ENCODE peak calls at places on chromosomes 12 and 14, in four cellular contexts. F is cardiac muscle cell; E is CD8-positive, alpha-beta memory T cell; B is fibroblast of lung. G is an unnamed sample. For H3K4me1, the result is how much of the 10 kb centered on the place peaks cover.

GRCh38 chr12:109559200-109559505 is 14.2 kb downstream of the MMAB start:
- DNase-seq in F (no peak), B (no peak), E (no peak), G (no peak)

GRCh38 chr14:71400821-71401447 is 493.7 kb downstream of the PCNX1 start:
- DNase-seq in E (no peak), F (peak), B (peak), G (no peak)

GRCh38 chr14:73140924-73141323 is 4.6 kb downstream of the PSEN1 start:
- DNase-seq in B (no peak), E (no peak), F (no peak), G (no peak)

GRCh38 chr12:42145552-42146215 is 1.0 kb upstream of the GXYLT1 start:
- DNase-seq in E (no peak), F (no peak), B (no peak), G (no peak)

GRCh38 chr14:38762436-38762835 is 340.6 kb downstream of the SEC23A start:
- DNase-seq in E (no peak), F (no peak), B (peak), G (no peak)

GRCh38 chr12:79444089-79444488 is 246.7 kb downstream of the PAWR start:
- DNase-seq in F (peak), E (no peak), B (peak), G (peak)

GRCh38 chr12:89574736-89575208 is 48.9 kb upstream of the POC1B start:
- DNase-seq in E (no peak), F (peak), B (peak), G (peak)

GRCh38 chr12:75720807-75721206 is 209.4 kb upstream of the KRR1 start:
- DNase-seq in B (no peak), F (no peak), E (no peak), G (peak)

GRCh38 chr14:53714495-53715389 is 241.9 kb downstream of the BMP4 start:
- DNase-seq in E (no peak), B (peak), F (peak), G (no peak)

GRCh38 chr12:51103977-51104376 is 20.6 kb upstream of the CSRNP2 start:
- DNase-seq in E (no peak), B (no peak), F (no peak), G (no peak)

GRCh38 chr12:6724409-6724797 is 557 bp downstream of the COPS7A start:
- DNase-seq in E (no peak), F (no peak), B (peak), G (peak)

GRCh38 chr14:98176910-98177309 is 1095.1 kb downstream of the BCL11B start:
- DNase-seq in B (no peak), F (no peak), E (no peak), G (no peak)

GRCh38 chr12:9363145-9363544 is 154.9 kb upstream of the PZP start:
- DNase-seq in B (no peak), F (no peak), E (no peak), G (no peak)

GRCh38 chr12:28059678-28060077 is 87.1 kb upstream of the PTHLH start:
- DNase-seq in E (no peak), F (peak), B (no peak), G (no peak)

GRCh38 chr14:89296281-89296745 is 120.7 kb downstream of the FOXN3 start:
- DNase-seq in B (no peak), E (no peak), F (no peak), G (no peak)

GRCh38 chr12:39852346-39852745 is 232.7 kb upstream of the ABCD2 start:
- DNase-seq in B (peak), E (no peak), F (no peak), G (no peak)

GRCh38 chr12:24931666-24932405 is 17.1 kb downstream of the BCAT1 start:
- DNase-seq in E (no peak), F (no peak), B (peak), G (no peak)

GRCh38 chr12:96238336-96239031 is 44.3 kb downstream of the ELK3 start:
- DNase-seq in E (no peak), B (no peak), F (no peak), G (no peak)

GRCh38 chr12:120085920-120086319 is 30.6 kb downstream of the RAB35 start:
- DNase-seq in F (no peak), B (no peak), E (no peak), G (no peak)

GRCh38 chr12:112303004-112303403 is 79.2 kb downstream of the HECTD4 start:
- DNase-seq in B (peak), F (peak), E (no peak), G (no peak)

GRCh38 chr14:63770187-63770807 is 42.4 kb upstream of the SGPP1 start:
- DNase-seq in B (peak), F (peak), E (peak), G (peak)

GRCh38 chr12:15728118-15728598 is 61.0 kb downstream of the EPS8 start:
- DNase-seq in E (no peak), F (peak), B (peak), G (no peak)

GRCh38 chr12:49648722-49649032 is 25.3 kb downstream of the PRPF40B start:
- DNase-seq in B (no peak), E (no peak), F (no peak), G (peak)

GRCh38 chr12:49646871-49647270 is 23.5 kb downstream of the PRPF40B start:
- DNase-seq in B (no peak), F (no peak), E (no peak), G (no peak)

GRCh38 chr12:49646331-49646830 is 23.0 kb downstream of the PRPF40B start:
- DNase-seq in B (no peak), F (no peak), E (no peak), G (peak)

GRCh38 chr12:49647827-49648721 is 24.7 kb downstream of the PRPF40B start:
- DNase-seq in E (no peak), B (no peak), F (no peak), G (no peak)

GRCh38 chr12:49647280-49647679 is 23.9 kb downstream of the PRPF40B start:
- DNase-seq in F (no peak), E (no peak), B (no peak), G (no peak)
- H3K4me1 ChIP-seq in F (under half), E (under half), B (under half), G (under half)

DNA sequence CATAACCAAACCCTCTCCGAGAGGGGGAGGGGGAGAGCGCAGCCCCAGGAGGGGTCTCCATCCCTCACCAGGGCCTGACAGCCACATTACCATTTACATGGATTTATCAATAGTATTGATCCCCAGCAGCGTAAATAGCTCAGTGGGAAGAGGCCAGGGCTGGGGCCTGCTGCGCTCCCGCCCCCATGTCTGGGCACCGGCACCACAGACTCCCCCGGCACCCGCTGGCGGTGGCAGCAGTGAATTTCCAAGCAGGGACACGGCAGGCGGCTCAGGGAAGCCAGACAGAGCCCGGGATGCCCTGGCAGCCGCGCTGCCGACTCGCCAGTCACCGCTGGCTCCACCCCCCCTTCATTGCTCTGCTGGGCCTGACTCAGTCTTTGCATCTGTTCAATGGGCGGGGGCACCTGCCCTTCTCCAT is 2.3 kb downstream of the NCOR2 start:
- DNase-seq in F (no peak), E (no peak), B (peak), G (peak)
- H3K4me3 ChIP-seq in F (peak), E (no peak), B (peak), G (no peak)

DNA sequence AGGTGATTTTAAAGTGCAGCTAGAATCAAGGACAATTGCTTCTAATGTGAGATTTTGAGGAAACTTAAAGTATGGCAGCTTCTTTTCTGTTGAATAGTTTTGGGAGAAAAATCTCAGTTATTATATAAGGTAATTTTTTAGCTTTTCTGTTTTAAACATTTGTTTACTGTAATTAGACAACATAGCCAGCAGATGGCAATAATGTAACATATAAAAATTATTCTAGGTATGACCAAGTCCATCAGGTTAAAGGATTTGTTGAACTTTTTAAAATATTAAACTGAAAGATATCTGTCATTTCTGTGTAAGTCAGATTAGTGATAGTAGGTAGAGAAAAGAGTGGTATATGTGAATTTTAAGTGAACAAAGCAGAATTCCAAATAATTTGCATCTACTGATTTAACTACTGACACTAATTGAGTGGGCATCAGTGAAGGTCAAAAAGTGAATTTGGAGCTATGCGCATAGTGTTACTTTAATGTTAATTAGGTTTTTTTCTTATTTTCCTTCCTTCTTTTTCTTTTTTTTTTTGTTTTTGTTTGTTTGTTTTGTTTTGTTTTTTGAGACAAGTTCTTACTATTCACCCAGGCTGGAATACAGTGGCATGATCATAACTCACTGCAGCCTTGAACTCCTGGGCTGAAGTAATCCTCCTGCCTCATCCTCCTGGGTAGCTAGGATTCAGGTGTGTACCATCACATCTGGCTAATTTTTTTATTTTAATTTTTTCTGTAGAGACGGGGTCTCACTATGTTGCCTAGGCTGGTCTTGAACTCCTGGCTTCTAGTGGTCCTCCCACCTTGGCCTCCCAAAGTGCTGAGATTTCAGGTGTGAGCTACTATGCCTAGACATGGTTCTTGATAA is 18.6 kb downstream of the PRORP start:
- DNase-seq in B (peak), F (peak), E (no peak), G (no peak)
- H3K4me1 ChIP-seq in B (under half), F (under half), E (under half), G (under half)

DNA sequence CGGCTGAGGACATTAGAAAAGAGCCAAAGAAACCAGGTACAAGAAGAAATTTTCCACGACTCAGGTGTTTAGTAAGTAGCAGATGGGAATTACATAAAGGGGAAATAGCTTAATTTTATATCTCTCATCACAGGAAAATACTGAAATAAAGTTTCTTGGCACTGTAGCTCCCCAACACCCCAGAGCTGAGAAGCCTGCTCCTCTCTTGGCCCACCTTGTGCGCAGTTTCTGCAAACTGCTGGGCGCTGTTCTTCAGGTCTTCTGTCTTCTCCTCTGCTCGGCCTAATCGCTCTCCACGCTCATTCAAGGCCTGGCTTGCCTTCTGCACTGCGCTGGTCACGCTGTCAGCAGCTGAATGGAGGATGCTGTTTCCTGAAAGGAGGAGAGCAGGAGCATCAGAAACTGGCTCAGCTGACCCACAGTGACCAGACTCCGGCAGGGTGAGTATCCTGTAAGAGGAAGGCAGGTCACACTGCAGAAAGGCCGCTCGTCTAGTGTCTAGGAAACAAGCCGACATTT is 184.9 kb upstream of the GZMB start:
- DNase-seq in B (no peak), E (no peak), F (no peak), G (no peak)
- H3K4me3 ChIP-seq in B (no peak), E (no peak), F (no peak), G (no peak)

GRCh38 chr12:77133566-77133965 is 68.2 kb upstream of the E2F7 start:
- DNase-seq in E (no peak), B (peak), F (peak), G (no peak)

GRCh38 chr12:77130193-77130592 is 64.8 kb upstream of the E2F7 start:
- DNase-seq in E (no peak), B (peak), F (no peak), G (no peak)

DNA sequence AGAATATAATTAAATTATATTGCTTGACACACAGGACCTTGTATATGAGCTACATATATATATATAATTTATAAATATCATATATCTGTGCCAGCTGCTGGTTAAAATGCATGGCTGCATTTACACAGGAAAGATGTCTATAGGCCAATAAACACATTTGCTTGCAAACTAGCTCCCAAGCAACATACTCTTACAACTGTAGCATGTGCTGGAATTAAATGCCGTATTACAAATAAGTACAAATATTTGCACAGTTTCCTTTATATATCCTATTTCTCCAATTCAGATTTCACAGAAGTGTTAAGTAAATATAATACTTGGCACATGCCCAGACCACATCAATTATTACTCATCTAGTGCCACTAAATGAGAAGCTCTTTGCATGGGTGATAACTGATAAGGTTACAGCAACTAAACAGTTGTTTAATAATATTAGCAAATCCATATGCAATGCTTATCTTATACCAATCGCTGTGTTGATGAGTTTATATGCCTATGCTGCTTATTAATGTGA is 66.7 kb upstream of the E2F7 start:
- DNase-seq in F (no peak), E (no peak), B (no peak), G (no peak)
- H3K4me1 ChIP-seq in F (under half), E (under half), B (under half), G (under half)

GRCh38 chr14:35879141-35879648 is 53.1 kb downstream of the BRMS1L start:
- DNase-seq in F (peak), B (peak), E (no peak), G (no peak)
- H3K4me3 ChIP-seq in F (no peak), B (no peak), E (no peak), G (no peak)

DNA sequence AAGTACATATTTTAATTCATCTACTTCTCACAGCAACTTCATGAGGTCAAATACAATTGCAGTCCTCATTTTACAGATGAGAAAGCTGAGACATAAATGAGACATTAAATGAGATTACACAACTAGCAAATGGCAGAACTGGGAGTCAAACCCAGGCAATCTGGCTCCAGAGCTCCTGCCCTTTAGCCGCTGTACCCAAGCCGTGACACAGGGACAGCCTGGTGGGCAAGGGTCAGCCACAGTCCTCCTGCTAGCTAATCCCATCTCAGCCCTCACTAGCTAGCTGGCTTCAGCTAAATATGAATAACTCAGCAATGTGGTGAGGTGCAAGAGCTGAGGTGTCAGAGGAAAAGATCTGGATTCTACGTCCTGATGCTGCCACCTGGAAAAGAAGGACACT is 54.8 kb downstream of the NINJ2 start:
- DNase-seq in F (no peak), E (no peak), B (no peak), G (no peak)
- H3K4me1 ChIP-seq in F (under half), E (under half), B (under half), G (under half)

DNA sequence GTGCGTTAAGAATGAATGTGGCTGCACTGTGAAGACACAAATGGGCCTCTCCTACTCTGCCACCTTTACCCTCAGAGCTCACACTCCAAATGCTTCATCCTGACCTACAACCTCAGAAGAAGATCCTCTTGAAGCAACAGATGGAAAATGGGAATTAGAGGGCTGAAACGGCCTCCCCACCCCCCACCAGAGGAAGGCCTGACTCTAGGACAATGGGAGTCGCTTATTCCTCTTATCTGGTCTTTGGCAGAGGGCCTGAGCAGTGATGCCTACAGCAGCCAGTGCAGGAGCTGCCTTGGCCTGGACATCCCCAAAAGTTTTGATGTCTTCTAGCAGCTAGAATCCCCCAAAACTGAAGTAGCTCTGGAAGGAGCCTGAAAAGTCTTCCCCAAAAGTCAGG is 29.2 kb downstream of the BTBD7 start:
- DNase-seq in E (no peak), B (no peak), F (peak), G (peak)
- H3K4me3 ChIP-seq in E (no peak), B (no peak), F (no peak), G (no peak)

GRCh38 chr12:73057428-73057827 is 785.3 kb downstream of the TRHDE start:
- DNase-seq in B (no peak), E (no peak), F (no peak), G (no peak)
- H3K4me1 ChIP-seq in B (under half), E (under half), F (under half), G (under half)

GRCh38 chr14:94936411-94936892 is 166.5 kb upstream of the GSC start:
- DNase-seq in F (peak), E (no peak), B (peak), G (peak)
- H3K4me3 ChIP-seq in F (no peak), E (no peak), B (peak), G (no peak)

G was measured in thyroid gland.